ENCODE peak calls at places on chromosomes 13 and 19, in ten cellular contexts. B is A549, Q is HL-60, F is GM12865, H is fibroblast of pulmonary artery, Z is tibial nerve, V is Panc1, J is fibroblast of mammary gland, R is dorsolateral prefrontal cortex, L is foreskin fibroblast. S is an unnamed sample.

GRCh38 chr19:43481701-43482100 is 16.3 kb upstream of the LYPD3 start:
- DNase-seq in B (no peak), Q (no peak), F (no peak), H (no peak), Z (no peak), V (no peak), J (no peak), R (no peak), L (no peak), S (no peak)

GRCh38 chr13:59906413-59907027 is 257.2 kb downstream of the DIAPH3 start:
- DNase-seq in B (no peak), Q (no peak), F (peak; percentile 17), H (peak; percentile 72), Z (no peak), V (no peak), J (peak; percentile 60), R (no peak), L (peak; percentile 33), S (peak; percentile 65)

GRCh38 chr19:19120308-19121156 is 17.7 kb downstream of the TMEM161A start:
- DNase-seq in B (no peak), Q (peak; percentile 18), F (peak; percentile 43), H (peak; percentile 82), Z (peak; percentile 46), V (no peak), J (peak; percentile 71), R (no peak), L (peak; percentile 81), S (peak; percentile 86)

GRCh38 chr13:30352121-30352520 is 44.8 kb upstream of the KATNAL1 start:
- DNase-seq in B (no peak), Q (no peak), F (no peak), H (no peak), Z (no peak), V (no peak), J (no peak), R (no peak), L (no peak), S (no peak)

GRCh38 chr19:58088521-58089052 is 9.4 kb downstream of the ZSCAN18 start:
- DNase-seq in B (no peak), Q (no peak), F (no peak), H (no peak), Z (no peak), V (no peak), J (no peak), R (no peak), L (no peak), S (no peak)

GRCh38 chr19:13002970-13003540 is 7.8 kb downstream of the NFIX start:
- DNase-seq in B (no peak), Q (no peak), F (no peak), H (no peak), Z (peak; percentile 6), V (no peak), J (no peak), R (no peak), L (no peak), S (no peak)

GRCh38 chr13:38308736-38309135 is 40.9 kb upstream of the UFM1 start:
- DNase-seq in B (no peak), Q (no peak), F (no peak), H (peak; percentile 53), Z (no peak), V (no peak), J (peak; percentile 88), R (no peak), L (peak; percentile 18), S (peak; percentile 13)

GRCh38 chr19:47100290-47100689 is 13.3 kb downstream of the ZC3H4 start:
- DNase-seq in B (no peak), Q (no peak), F (no peak), H (no peak), Z (no peak), V (no peak), J (no peak), R (no peak), L (no peak), S (no peak)

GRCh38 chr19:4557186-4557970 is 2.1 kb downstream of the SEMA6B start:
- DNase-seq in B (no peak), Q (peak; percentile 38), F (peak; percentile 29), H (no peak), Z (no peak), V (no peak), J (no peak), R (no peak), L (no peak), S (no peak)

GRCh38 chr13:50645092-50645491 is 198.4 kb downstream of the DLEU7 start:
- DNase-seq in B (no peak), Q (no peak), F (no peak), H (peak; percentile 28), Z (no peak), V (no peak), J (peak; percentile 23), R (no peak), L (no peak), S (no peak)

GRCh38 chr19:35533822-35534521 is 716 bp downstream of the GAPDHS start:
- DNase-seq in B (no peak), Q (peak; percentile 17), F (peak; percentile 59), H (peak; percentile 25), Z (peak; percentile 16), V (no peak), J (peak; percentile 41), R (no peak), L (peak; percentile 44), S (peak; percentile 32)

GRCh38 chr19:42420055-42420544 is 7.1 kb downstream of the LIPE start:
- DNase-seq in B (peak; percentile 100), Q (peak; percentile 60), F (peak; percentile 88), H (peak; percentile 52), Z (no peak), V (no peak), J (peak; percentile 58), R (no peak), L (peak; percentile 47), S (peak; percentile 63)
- TF ChIP-seq CTCF in B (peak; percentile 98), Q (peak; percentile 69), F (peak; percentile 97), H (peak; percentile 63), Z (peak; percentile 27), V (peak; percentile 87), J (peak; percentile 74), R (peak; percentile 70), L (peak; percentile 68), S (peak; percentile 75)

DNA sequence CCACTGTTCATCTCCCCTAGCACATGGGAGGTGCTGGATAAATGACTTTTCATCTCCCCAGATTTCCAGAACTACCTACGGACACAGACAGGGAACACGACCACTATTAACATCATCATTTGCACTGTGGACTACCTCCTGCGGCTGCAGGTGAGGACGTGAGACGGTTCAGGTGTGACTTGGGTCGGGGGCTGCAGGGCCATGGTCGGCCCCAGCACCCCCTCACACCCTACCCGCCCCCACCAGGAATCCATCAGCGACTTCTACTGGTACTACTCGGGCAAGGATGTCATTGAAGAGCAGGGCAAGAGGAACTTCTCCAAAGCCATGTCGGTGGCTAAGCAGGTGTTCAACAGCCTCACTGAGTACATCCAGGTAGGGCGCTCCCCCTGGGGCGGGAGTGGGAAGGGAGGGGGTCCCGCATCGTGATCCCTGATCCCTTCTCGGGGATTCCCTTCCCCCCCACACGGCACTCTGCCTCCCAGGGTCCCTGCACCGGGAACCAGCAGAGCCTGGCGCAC is 74.4 kb downstream of the MAP4K1 start:
- DNase-seq in B (no peak), Q (no peak), F (no peak), H (no peak), Z (no peak), V (no peak), J (no peak), R (no peak), L (no peak), S (no peak)
- H3K4me3 ChIP-seq in B (peak overlapping the region; percentile 37), Q (no peak overlapping the region), F (no peak overlapping the region), H (no peak overlapping the region), Z (peak overlapping the region; percentile 9), V (peak overlapping the region; percentile 25), J (no peak overlapping the region), R (peak overlapping the region; percentile 26), L (no peak overlapping the region), S (peak overlapping the region; percentile 46)

GRCh38 chr13:109782823-109783411 is 3.5 kb downstream of the IRS2 start:
- DNase-seq in B (no peak), Q (no peak), F (no peak), H (no peak), Z (no peak), V (no peak), J (no peak), R (no peak), L (no peak), S (no peak)

GRCh38 chr13:109780880-109781383 is 5.5 kb downstream of the IRS2 start:
- DNase-seq in B (no peak), Q (no peak), F (no peak), H (no peak), Z (no peak), V (no peak), J (no peak), R (no peak), L (no peak), S (no peak)

GRCh38 chr13:109781384-109782065 is 4.9 kb downstream of the IRS2 start:
- DNase-seq in B (no peak), Q (no peak), F (no peak), H (no peak), Z (no peak), V (no peak), J (peak; percentile 76), R (no peak), L (no peak), S (peak; percentile 37)

GRCh38 chr13:109783447-109783814 is 3.0 kb downstream of the IRS2 start:
- DNase-seq in B (no peak), Q (no peak), F (no peak), H (no peak), Z (no peak), V (no peak), J (no peak), R (no peak), L (no peak), S (no peak)

GRCh38 chr13:109782066-109782822 is 4.1 kb downstream of the IRS2 start:
- DNase-seq in B (no peak), Q (no peak), F (no peak), H (no peak), Z (no peak), V (no peak), J (no peak), R (no peak), L (no peak), S (no peak)
- TF ChIP-seq CTCF in B (no peak), Q (no peak), F (no peak), H (no peak), Z (no peak), V (no peak), J (no peak), R (no peak), L (no peak), S (no peak)

DNA sequence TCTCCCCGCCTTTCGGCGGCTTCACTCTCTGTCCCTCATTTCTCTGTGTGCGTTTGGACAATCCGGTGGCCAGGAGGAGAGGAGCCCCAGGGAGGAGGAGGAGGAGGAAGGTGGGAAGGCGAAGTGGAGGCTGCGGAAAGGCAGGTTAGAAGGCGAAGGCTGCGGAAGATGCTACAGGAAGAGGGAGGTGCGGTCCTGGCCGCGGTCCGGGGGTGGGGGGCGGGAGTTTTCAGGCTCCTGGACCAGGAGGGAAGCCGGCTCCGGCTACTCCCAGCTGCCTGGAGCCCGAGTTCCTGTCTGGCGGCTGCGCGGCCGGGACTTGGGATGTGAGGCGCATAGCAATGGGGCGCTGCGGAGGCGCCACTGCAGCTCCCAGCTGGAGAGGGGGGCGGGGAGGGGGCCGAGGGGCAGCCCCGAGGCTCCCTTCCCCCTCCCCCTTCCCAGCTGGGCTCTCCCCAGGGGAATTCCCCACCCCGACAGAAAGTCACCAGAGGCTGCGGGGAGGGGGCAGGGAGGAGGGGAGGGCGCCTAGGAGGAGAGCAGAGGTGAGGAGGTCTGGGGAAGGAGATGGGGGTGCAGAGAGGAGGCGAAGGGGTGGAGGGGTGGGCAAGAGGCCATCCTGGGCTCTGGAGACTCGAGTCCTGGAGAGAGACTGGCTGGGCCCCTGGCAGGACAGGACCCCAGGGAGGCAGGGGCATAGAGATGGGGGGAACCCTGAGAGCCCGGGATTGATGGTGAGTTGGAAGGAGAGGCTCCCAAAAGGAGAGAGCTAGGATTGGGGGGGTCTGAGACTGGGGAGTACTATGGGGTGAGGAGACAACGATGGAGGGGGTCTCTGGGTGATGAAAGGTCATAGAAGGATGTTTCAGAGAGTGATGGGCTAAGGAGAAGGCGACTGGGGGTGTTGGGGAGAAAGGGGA is 2.0 kb downstream of the LRRC4B start:
- DNase-seq in B (no peak), Q (no peak), F (peak; percentile 16), H (no peak), Z (no peak), V (no peak), J (no peak), R (peak; percentile 70), L (no peak), S (no peak)
- H3K4me3 ChIP-seq in B (peak overlapping the region; percentile 55), Q (no peak overlapping the region), F (no peak overlapping the region), H (no peak overlapping the region), Z (no peak overlapping the region), V (no peak overlapping the region), J (no peak overlapping the region), R (peak overlapping the region; percentile 58), L (no peak overlapping the region), S (no peak overlapping the region)